ENCODE peak calls at places on chromosome 2, in six cellular contexts. S, K, M, A, F and I are unnamed samples. For H3K9me3, the result is how much of the 10 kb centered on the place peaks cover.

GRCh38 chr2:201810592-201810991 is 4.3 kb downstream of the CDK15 start:
- DNase-seq in K (no peak), A (no peak), S (no peak), M (no peak), F (no peak), I (no peak)

GRCh38 chr2:101718993-101719571 is 21.6 kb downstream of the MAP4K4 start:
- DNase-seq in F (peak), M (no peak), S (no peak), A (no peak), K (no peak), I (no peak)

GRCh38 chr2:96832751-96833507 is 10.9 kb downstream of the ANKRD23 start:
- DNase-seq in F (no peak), K (peak), M (peak), S (peak), A (peak), I (peak)

GRCh38 chr2:176128172-176129012 is 1.1 kb upstream of the HOXD8 start:
- DNase-seq in A (no peak), K (no peak), F (no peak), S (no peak), M (no peak), I (no peak)

GRCh38 chr2:6896930-6897759 is 19.6 kb downstream of the RSAD2 start:
- DNase-seq in A (no peak), M (no peak), S (no peak), K (peak), F (no peak), I (no peak)

GRCh38 chr2:241080405-241081189 is 21.5 kb downstream of the MTERF4 start:
- DNase-seq in F (no peak), S (no peak), K (no peak), A (no peak), M (no peak), I (no peak)

GRCh38 chr2:190927257-190927656 is 46.6 kb downstream of the GLS start:
- DNase-seq in K (peak), S (no peak), F (peak), M (no peak), A (no peak), I (no peak)

GRCh38 chr2:41993086-41993812 is 54.6 kb upstream of the PKDCC start:
- DNase-seq in K (no peak), F (no peak), S (no peak), M (no peak), A (no peak), I (no peak)

GRCh38 chr2:95526360-95527341 is 42.1 kb upstream of the TRIM43B start:
- DNase-seq in F (peak), K (peak), M (peak), A (peak), S (peak), I (peak)

GRCh38 chr2:9408641-9409151 is 14.6 kb downstream of the ITGB1BP1 start:
- DNase-seq in K (no peak), F (peak), A (no peak), S (no peak), M (peak), I (no peak)

GRCh38 chr2:204748286-204748685 is 203.0 kb downstream of the PARD3B start:
- DNase-seq in F (no peak), A (no peak), K (no peak), M (no peak), S (no peak), I (no peak)

GRCh38 chr2:222943820-222944219 is 83.0 kb downstream of the ACSL3 start:
- DNase-seq in K (no peak), A (no peak), M (no peak), F (no peak), S (no peak), I (no peak)

GRCh38 chr2:24512836-24513235 is 21.8 kb downstream of the NCOA1 start:
- DNase-seq in M (no peak), K (no peak), F (no peak), S (no peak), A (no peak), I (no peak)

GRCh38 chr2:217182996-217183395 is 323.1 kb upstream of the TNP1 start:
- DNase-seq in S (no peak), M (no peak), K (no peak), F (no peak), A (no peak), I (no peak)

GRCh38 chr2:19363474-19363778 is 5.0 kb upstream of the OSR1 start:
- DNase-seq in S (no peak), F (no peak), A (no peak), K (no peak), M (no peak), I (no peak)

GRCh38 chr2:225582355-225583116 is 183.0 kb downstream of the NYAP2 start:
- DNase-seq in F (no peak), M (no peak), A (peak), S (no peak), K (no peak), I (no peak)

GRCh38 chr2:235698028-235698427 is 204.2 kb downstream of the AGAP1 start:
- DNase-seq in A (no peak), M (no peak), F (no peak), S (no peak), K (no peak), I (no peak)

GRCh38 chr2:159168707-159169106 is 117.8 kb downstream of the WDSUB1 start:
- DNase-seq in F (peak), A (no peak), S (no peak), M (no peak), K (peak), I (no peak)

GRCh38 chr2:176088048-176088936 is 4.2 kb upstream of the HOXD13 start:
- DNase-seq in S (peak), M (peak), A (peak), F (peak), K (peak), I (no peak)

GRCh38 chr2:202032841-202033316 is 776 bp upstream of the FZD7 start:
- DNase-seq in F (peak), S (peak), A (peak), K (peak), M (peak), I (peak)

GRCh38 chr2:12075603-12076002 is 329.2 kb downstream of the LPIN1 start:
- DNase-seq in S (no peak), K (no peak), A (no peak), M (no peak), F (no peak), I (no peak)

GRCh38 chr2:56741601-56742102 is 557.9 kb downstream of the CCDC85A start:
- DNase-seq in M (no peak), F (peak), S (no peak), A (no peak), K (peak), I (peak)

GRCh38 chr2:164710252-164710633 is 89.0 kb upstream of the GRB14 start:
- DNase-seq in F (no peak), S (no peak), A (no peak), M (no peak), K (peak), I (no peak)

GRCh38 chr2:231710751-231711676 is 2.7 kb downstream of the PTMA start:
- DNase-seq in M (peak), S (no peak), K (no peak), F (no peak), A (peak), I (peak)

GRCh38 chr2:11750422-11750821 is 4.0 kb downstream of the LPIN1 start:
- DNase-seq in S (no peak), A (no peak), K (no peak), F (peak), M (no peak), I (no peak)

GRCh38 chr2:20313659-20314058 is 37.0 kb downstream of the PUM2 start:
- DNase-seq in K (no peak), S (no peak), M (no peak), F (peak), A (no peak), I (no peak)

GRCh38 chr2:207265849-207266248 is 100.1 kb upstream of the KLF7 start:
- DNase-seq in A (no peak), S (no peak), F (no peak), K (no peak), M (no peak), I (no peak)

GRCh38 chr2:219358170-219359075 is 25.9 kb upstream of the RESP18 start:
- DNase-seq in M (no peak), F (no peak), K (no peak), A (no peak), S (no peak), I (no peak)

GRCh38 chr2:209933499-209934458 is 68.7 kb upstream of the RPE start:
- DNase-seq in F (peak), S (peak), A (no peak), K (no peak), M (peak), I (peak)

GRCh38 chr2:105179469-105180372 is 61.8 kb upstream of the GPR45 start:
- DNase-seq in F (peak), A (peak), S (peak), K (peak), M (peak), I (peak)

GRCh38 chr2:110873597-110874525 is 141.5 kb downstream of the ACOXL start:
- DNase-seq in M (no peak), A (no peak), K (no peak), S (no peak), F (no peak), I (no peak)

GRCh38 chr2:4391013-4391412 is 687.6 kb downstream of the DCDC2C start:
- DNase-seq in K (no peak), S (no peak), A (no peak), F (no peak), M (no peak), I (no peak)

GRCh38 chr2:187371221-187371620 is 76.8 kb downstream of the CALCRL start:
- DNase-seq in S (no peak), M (no peak), F (no peak), A (no peak), K (no peak), I (no peak)

GRCh38 chr2:210233487-210233886 is 8.2 kb upstream of the ACADL start:
- DNase-seq in F (no peak), S (peak), A (no peak), K (no peak), M (peak), I (no peak)

GRCh38 chr2:207061181-207061580 is 104.6 kb downstream of the KLF7 start:
- DNase-seq in A (no peak), K (no peak), F (peak), S (no peak), M (no peak), I (no peak)

GRCh38 chr2:26786207-26787023 is 559 bp downstream of the CENPA start:
- DNase-seq in M (no peak), F (peak), K (no peak), A (peak), S (no peak), I (no peak)

GRCh38 chr2:99184811-99185210 is 3.8 kb downstream of the MRPL30 start:
- DNase-seq in A (no peak), S (no peak), K (no peak), M (no peak), F (no peak), I (no peak)

DNA sequence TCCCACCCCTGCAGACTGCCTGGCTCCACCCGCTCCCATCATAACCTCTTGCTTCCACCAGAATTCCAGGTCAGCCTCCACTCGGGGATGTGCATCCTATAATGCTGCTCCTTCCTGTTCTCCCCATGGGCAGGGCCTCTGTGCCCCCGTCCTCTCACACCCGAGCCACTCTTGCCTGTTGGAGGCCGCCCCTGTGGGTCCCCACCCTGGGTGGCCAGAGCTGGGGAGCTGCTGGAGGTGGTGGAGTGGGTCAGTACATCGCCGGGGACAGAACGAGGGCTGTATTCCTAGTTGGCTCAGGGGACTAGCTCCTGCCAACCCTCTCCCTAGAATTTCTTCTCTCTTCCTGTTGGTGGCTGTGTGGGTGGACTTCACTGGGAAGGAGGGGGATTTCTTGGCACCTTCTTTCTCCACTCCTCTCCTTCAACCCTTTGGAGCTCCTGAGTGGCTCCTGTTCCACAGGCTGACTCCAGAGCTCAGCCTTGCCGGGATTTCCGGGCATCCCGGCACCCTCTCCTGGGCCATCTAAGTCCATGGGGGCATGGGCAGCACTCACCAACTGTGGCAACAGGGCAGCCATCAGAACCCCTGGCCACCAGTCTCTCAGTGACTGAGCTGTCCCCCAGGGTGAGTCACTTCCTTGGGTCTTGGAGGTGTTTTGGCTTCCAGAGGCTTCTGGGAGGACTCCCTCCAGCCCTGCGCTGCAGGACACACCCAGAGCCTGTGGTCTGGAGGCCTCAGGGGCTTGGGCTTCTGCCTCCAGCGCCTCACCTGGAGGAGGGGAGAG is 88.2 kb upstream of the MCFD2 start:
- DNase-seq in M (peak), A (no peak), S (no peak), F (no peak), K (no peak), I (no peak)
- H3K27ac ChIP-seq in M (peak), A (no peak), S (no peak), F (no peak), K (no peak), I (no peak)

GRCh38 chr2:84474176-84474575 is 15.1 kb upstream of the SUCLG1 start:
- DNase-seq in A (no peak), S (no peak), K (no peak), M (peak), F (no peak), I (peak)
- H3K9me3 ChIP-seq in A (under half), S (under half), K (under half), M (under half), F (under half), I (under half)

GRCh38 chr2:199455186-199455532 is 2.6 kb downstream of the SATB2 start:
- DNase-seq in S (no peak), F (no peak), M (no peak), A (no peak), K (no peak), I (no peak)
- H3K4me3 ChIP-seq in S (peak), F (no peak), M (no peak), A (no peak), K (peak), I (no peak)

GRCh38 chr2:127140543-127140942 is 33.6 kb upstream of the BIN1 start:
- DNase-seq in A (no peak), M (no peak), F (no peak), S (no peak), K (no peak), I (no peak)

GRCh38 chr2:127139766-127140165 is 32.8 kb upstream of the BIN1 start:
- DNase-seq in M (no peak), A (no peak), K (no peak), S (no peak), F (peak), I (no peak)

GRCh38 chr2:127143851-127144782 is 37.2 kb upstream of the BIN1 start:
- DNase-seq in F (peak), A (no peak), S (no peak), K (peak), M (no peak), I (no peak)

GRCh38 chr2:127145255-127145899 is 38.4 kb upstream of the BIN1 start:
- DNase-seq in M (no peak), S (no peak), A (peak), K (no peak), F (peak), I (no peak)

GRCh38 chr2:127142663-127143630 is 36.0 kb upstream of the BIN1 start:
- DNase-seq in K (no peak), F (no peak), S (no peak), A (no peak), M (no peak), I (no peak)
- H3K27ac ChIP-seq in K (no peak), F (no peak), S (no peak), A (peak), M (no peak), I (no peak)

GRCh38 chr2:82825410-82826090 is 1633.5 kb downstream of the SUCLG1 start:
- DNase-seq in A (no peak), K (no peak), S (no peak), F (no peak), M (no peak), I (no peak)
- H3K9me3 ChIP-seq in A (under half), K (under half), S (under half), F (under half), M (under half), I (under half)

DNA sequence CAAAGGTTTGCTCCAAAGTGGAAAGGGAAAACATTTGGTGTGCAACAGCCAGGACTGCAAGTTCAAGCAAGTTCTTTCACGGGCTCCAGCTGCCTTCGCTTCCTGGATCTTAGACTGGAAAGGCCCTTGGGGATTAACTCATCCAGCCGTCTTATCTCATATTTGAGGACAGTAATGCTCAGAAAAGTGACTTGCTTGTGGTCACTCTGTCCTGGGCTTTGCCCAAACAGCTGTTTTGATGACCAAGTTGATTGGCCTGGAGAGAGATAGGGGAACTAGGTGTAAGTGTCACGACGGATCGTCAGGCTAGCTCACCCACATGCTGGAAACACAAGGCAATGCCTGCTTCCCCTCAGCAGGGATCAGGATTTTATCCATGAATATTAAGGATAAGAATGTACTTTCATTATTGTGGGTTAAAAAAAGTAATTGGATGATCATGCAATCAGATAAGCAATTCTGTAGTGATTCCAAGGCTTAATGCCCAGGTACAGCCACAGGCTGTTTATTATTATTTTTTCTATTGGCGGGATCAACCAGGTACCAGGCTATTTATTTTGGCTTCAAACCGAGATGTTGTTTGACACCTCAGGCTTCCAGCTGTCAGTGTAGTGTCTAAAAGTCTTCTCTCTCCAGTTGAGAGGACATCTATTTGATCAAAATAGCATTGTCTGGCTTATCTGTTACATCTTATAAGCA is 162.5 kb upstream of the EPAS1 start:
- DNase-seq in S (no peak), A (no peak), M (no peak), F (peak), K (no peak), I (no peak)
- H3K4me3 ChIP-seq in S (no peak), A (no peak), M (no peak), F (no peak), K (no peak), I (no peak)

GRCh38 chr2:113127646-113128385 is 418 bp downstream of the IL1RN start:
- DNase-seq in S (no peak), F (no peak), M (no peak), K (no peak), A (no peak), I (no peak)

GRCh38 chr2:113128386-113128664 is 927 bp downstream of the IL1RN start:
- DNase-seq in K (no peak), M (no peak), F (no peak), S (no peak), A (no peak), I (no peak)

GRCh38 chr2:113124984-113125855 is 2.2 kb upstream of the IL1RN start:
- DNase-seq in F (no peak), A (no peak), K (no peak), S (no peak), M (no peak), I (no peak)

GRCh38 chr2:113129519-113130078 is 2.2 kb downstream of the IL1RN start:
- DNase-seq in M (no peak), A (no peak), S (no peak), K (no peak), F (no peak), I (no peak)

DNA sequence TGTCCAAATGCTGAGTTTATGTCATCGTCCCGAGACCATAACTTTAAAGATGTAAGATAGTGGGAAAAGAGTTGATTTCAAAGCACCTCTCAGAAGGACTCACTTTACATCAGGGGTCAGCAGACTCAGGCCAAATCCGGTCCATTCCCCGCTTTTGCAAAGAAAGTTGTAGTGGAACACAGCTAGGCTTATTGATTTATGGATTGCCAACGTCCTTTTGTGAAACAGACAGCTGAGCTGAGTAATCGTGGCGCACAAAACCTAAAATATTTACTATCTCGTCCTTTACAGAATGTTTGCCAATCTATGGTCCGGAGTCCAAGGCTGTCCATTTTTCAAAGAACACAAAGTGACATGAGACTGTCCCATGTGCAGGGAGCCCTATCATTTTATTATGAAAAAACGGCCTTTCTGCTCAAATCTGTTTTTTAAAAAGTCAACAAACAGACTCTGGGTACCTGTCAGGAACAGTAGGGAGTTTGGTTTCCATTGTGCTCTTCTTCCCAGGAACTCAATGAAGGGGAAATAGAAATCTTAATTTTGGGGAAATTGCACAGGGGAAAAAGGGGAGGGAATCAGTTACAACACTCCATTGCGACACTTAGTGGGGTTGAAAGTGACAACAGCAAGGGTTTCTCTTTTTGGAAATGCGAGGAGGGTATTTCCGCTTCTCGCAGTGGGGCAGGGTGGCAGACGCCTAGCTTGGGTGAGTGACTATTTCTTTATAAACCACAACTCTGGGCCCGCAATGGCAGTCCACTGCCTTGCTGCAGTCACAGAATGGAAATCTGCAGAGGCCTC is at the start of gene IL1RN:
- DNase-seq in A (peak), F (no peak), K (no peak), M (no peak), S (peak), I (peak)
- H3K27ac ChIP-seq in A (no peak), F (no peak), K (no peak), M (no peak), S (no peak), I (no peak)